ENCODE peak calls at places on chromosome 10, in nine cellular contexts. One of them, this sample, is unnamed.

GRCh38 chr10:132907901-132908620 is 34.3 kb downstream of the CFAP46 start:
- DNase-seq in esophagus squamous epithelium: no peak
- DNase-seq in fibroblast of the aortic adventitia: no peak
- DNase-seq in gastrocnemius medialis: no peak
- DNase-seq in SK-N-SH: no peak
- DNase-seq in neuronal stem cell: no peak
- DNase-seq in small intestine: no peak
- DNase-seq in fibroblast of mammary gland: no peak
- DNase-seq in CD8-positive, alpha-beta T cell: no peak
- DNase-seq in this sample: no peak

GRCh38 chr10:63553031-63553430 is 31.8 kb downstream of the REEP3 start:
- DNase-seq in CD8-positive, alpha-beta T cell: no peak
- DNase-seq in fibroblast of the aortic adventitia: peak
- DNase-seq in small intestine: no peak
- DNase-seq in SK-N-SH: no peak
- DNase-seq in gastrocnemius medialis: no peak
- DNase-seq in fibroblast of mammary gland: peak
- DNase-seq in neuronal stem cell: no peak
- DNase-seq in esophagus squamous epithelium: no peak
- DNase-seq in this sample: no peak

GRCh38 chr10:27153325-27153724 is 859 bp downstream of the YME1L1 start:
- DNase-seq in small intestine: no peak
- DNase-seq in neuronal stem cell: no peak
- DNase-seq in gastrocnemius medialis: no peak
- DNase-seq in fibroblast of the aortic adventitia: peak
- DNase-seq in SK-N-SH: no peak
- DNase-seq in esophagus squamous epithelium: no peak
- DNase-seq in fibroblast of mammary gland: no peak
- DNase-seq in CD8-positive, alpha-beta T cell: no peak
- DNase-seq in this sample: no peak

GRCh38 chr10:91472911-91473310 is 62.8 kb downstream of the HECTD2 start:
- DNase-seq in SK-N-SH: no peak
- DNase-seq in esophagus squamous epithelium: no peak
- DNase-seq in small intestine: no peak
- DNase-seq in CD8-positive, alpha-beta T cell: no peak
- DNase-seq in fibroblast of the aortic adventitia: no peak
- DNase-seq in neuronal stem cell: no peak
- DNase-seq in gastrocnemius medialis: no peak
- DNase-seq in fibroblast of mammary gland: no peak
- DNase-seq in this sample: no peak

GRCh38 chr10:24269476-24269875 is 60.5 kb downstream of the KIAA1217 start:
- DNase-seq in fibroblast of mammary gland: no peak
- DNase-seq in esophagus squamous epithelium: no peak
- DNase-seq in fibroblast of the aortic adventitia: no peak
- DNase-seq in CD8-positive, alpha-beta T cell: no peak
- DNase-seq in SK-N-SH: no peak
- DNase-seq in neuronal stem cell: no peak
- DNase-seq in small intestine: no peak
- DNase-seq in gastrocnemius medialis: no peak
- DNase-seq in this sample: no peak

GRCh38 chr10:3766046-3766761 is 18.8 kb downstream of the KLF6 start:
- DNase-seq in gastrocnemius medialis: no peak
- DNase-seq in neuronal stem cell: no peak
- DNase-seq in fibroblast of the aortic adventitia: no peak
- DNase-seq in SK-N-SH: no peak
- DNase-seq in small intestine: no peak
- DNase-seq in esophagus squamous epithelium: no peak
- DNase-seq in CD8-positive, alpha-beta T cell: no peak
- DNase-seq in fibroblast of mammary gland: no peak
- DNase-seq in this sample: no peak

GRCh38 chr10:72267819-72268404 is 5.8 kb upstream of the DDIT4 start:
- DNase-seq in fibroblast of the aortic adventitia: no peak
- DNase-seq in neuronal stem cell: no peak
- DNase-seq in SK-N-SH: no peak
- DNase-seq in gastrocnemius medialis: no peak
- DNase-seq in fibroblast of mammary gland: no peak
- DNase-seq in CD8-positive, alpha-beta T cell: no peak
- DNase-seq in esophagus squamous epithelium: no peak
- DNase-seq in small intestine: no peak
- DNase-seq in this sample: no peak

GRCh38 chr10:1050145-1050544 is 1.2 kb upstream of the IDI1 start:
- DNase-seq in neuronal stem cell: no peak
- DNase-seq in gastrocnemius medialis: no peak
- DNase-seq in SK-N-SH: no peak
- DNase-seq in esophagus squamous epithelium: no peak
- DNase-seq in small intestine: peak
- DNase-seq in fibroblast of mammary gland: no peak
- DNase-seq in fibroblast of the aortic adventitia: peak
- DNase-seq in CD8-positive, alpha-beta T cell: no peak
- DNase-seq in this sample: peak

GRCh38 chr10:24208661-24209420 is at the start of gene KIAA1217:
- DNase-seq in SK-N-SH: peak
- DNase-seq in small intestine: peak
- DNase-seq in gastrocnemius medialis: peak
- DNase-seq in CD8-positive, alpha-beta T cell: no peak
- DNase-seq in fibroblast of mammary gland: peak
- DNase-seq in esophagus squamous epithelium: no peak
- DNase-seq in fibroblast of the aortic adventitia: peak
- DNase-seq in neuronal stem cell: peak
- DNase-seq in this sample: peak

GRCh38 chr10:114002422-114002821 is 41.2 kb upstream of the ADRB1 start:
- DNase-seq in CD8-positive, alpha-beta T cell: no peak
- DNase-seq in neuronal stem cell: no peak
- DNase-seq in esophagus squamous epithelium: no peak
- DNase-seq in gastrocnemius medialis: no peak
- DNase-seq in fibroblast of mammary gland: no peak
- DNase-seq in SK-N-SH: peak
- DNase-seq in small intestine: no peak
- DNase-seq in fibroblast of the aortic adventitia: no peak
- DNase-seq in this sample: no peak

GRCh38 chr10:100182281-100182680 is 3.5 kb downstream of the ERLIN1 start:
- DNase-seq in SK-N-SH: no peak
- DNase-seq in neuronal stem cell: no peak
- DNase-seq in fibroblast of the aortic adventitia: no peak
- DNase-seq in CD8-positive, alpha-beta T cell: no peak
- DNase-seq in small intestine: no peak
- DNase-seq in fibroblast of mammary gland: no peak
- DNase-seq in gastrocnemius medialis: no peak
- DNase-seq in esophagus squamous epithelium: no peak
- DNase-seq in this sample: no peak

GRCh38 chr10:43946445-43946844 is 297.8 kb upstream of the ZNF32 start:
- DNase-seq in fibroblast of the aortic adventitia: no peak
- DNase-seq in small intestine: no peak
- DNase-seq in neuronal stem cell: no peak
- DNase-seq in SK-N-SH: no peak
- DNase-seq in gastrocnemius medialis: no peak
- DNase-seq in esophagus squamous epithelium: no peak
- DNase-seq in fibroblast of mammary gland: no peak
- DNase-seq in CD8-positive, alpha-beta T cell: no peak
- DNase-seq in this sample: peak

GRCh38 chr10:119303886-119304285 is 96.5 kb downstream of the GRK5 start:
- DNase-seq in neuronal stem cell: no peak
- DNase-seq in fibroblast of mammary gland: no peak
- DNase-seq in CD8-positive, alpha-beta T cell: no peak
- DNase-seq in SK-N-SH: no peak
- DNase-seq in esophagus squamous epithelium: no peak
- DNase-seq in fibroblast of the aortic adventitia: no peak
- DNase-seq in gastrocnemius medialis: no peak
- DNase-seq in small intestine: peak
- DNase-seq in this sample: no peak

GRCh38 chr10:119304541-119304940 is 97.2 kb downstream of the GRK5 start:
- DNase-seq in esophagus squamous epithelium: no peak
- DNase-seq in small intestine: no peak
- DNase-seq in fibroblast of mammary gland: no peak
- DNase-seq in gastrocnemius medialis: no peak
- DNase-seq in CD8-positive, alpha-beta T cell: no peak
- DNase-seq in neuronal stem cell: no peak
- DNase-seq in SK-N-SH: no peak
- DNase-seq in fibroblast of the aortic adventitia: no peak
- DNase-seq in this sample: no peak

GRCh38 chr10:119306964-119307363 is 99.6 kb downstream of the GRK5 start:
- DNase-seq in neuronal stem cell: no peak
- DNase-seq in small intestine: no peak
- DNase-seq in CD8-positive, alpha-beta T cell: no peak
- DNase-seq in esophagus squamous epithelium: no peak
- DNase-seq in gastrocnemius medialis: no peak
- DNase-seq in SK-N-SH: no peak
- DNase-seq in fibroblast of mammary gland: peak
- DNase-seq in fibroblast of the aortic adventitia: no peak
- DNase-seq in this sample: no peak

GRCh38 chr10:119306514-119306951 is 99.2 kb downstream of the GRK5 start:
- DNase-seq in gastrocnemius medialis: no peak
- DNase-seq in neuronal stem cell: no peak
- DNase-seq in CD8-positive, alpha-beta T cell: peak
- DNase-seq in fibroblast of the aortic adventitia: no peak
- DNase-seq in small intestine: peak
- DNase-seq in esophagus squamous epithelium: peak
- DNase-seq in SK-N-SH: no peak
- DNase-seq in fibroblast of mammary gland: no peak
- DNase-seq in this sample: no peak

GRCh38 chr10:119305860-119306513 is 98.6 kb downstream of the GRK5 start:
- DNase-seq in fibroblast of mammary gland: peak
- DNase-seq in SK-N-SH: no peak
- DNase-seq in fibroblast of the aortic adventitia: peak
- DNase-seq in gastrocnemius medialis: peak
- DNase-seq in neuronal stem cell: no peak
- DNase-seq in CD8-positive, alpha-beta T cell: peak
- DNase-seq in small intestine: peak
- DNase-seq in esophagus squamous epithelium: peak
- DNase-seq in this sample: peak
- H3K4me3 ChIP-seq in fibroblast of mammary gland: no peak
- H3K4me3 ChIP-seq in SK-N-SH: no peak
- H3K4me3 ChIP-seq in fibroblast of the aortic adventitia: no peak
- H3K4me3 ChIP-seq in gastrocnemius medialis: no peak
- H3K4me3 ChIP-seq in neuronal stem cell: no peak
- H3K4me3 ChIP-seq in CD8-positive, alpha-beta T cell: peak
- H3K4me3 ChIP-seq in small intestine: no peak
- H3K4me3 ChIP-seq in esophagus squamous epithelium: no peak
- H3K4me3 ChIP-seq in this sample: no peak

DNA sequence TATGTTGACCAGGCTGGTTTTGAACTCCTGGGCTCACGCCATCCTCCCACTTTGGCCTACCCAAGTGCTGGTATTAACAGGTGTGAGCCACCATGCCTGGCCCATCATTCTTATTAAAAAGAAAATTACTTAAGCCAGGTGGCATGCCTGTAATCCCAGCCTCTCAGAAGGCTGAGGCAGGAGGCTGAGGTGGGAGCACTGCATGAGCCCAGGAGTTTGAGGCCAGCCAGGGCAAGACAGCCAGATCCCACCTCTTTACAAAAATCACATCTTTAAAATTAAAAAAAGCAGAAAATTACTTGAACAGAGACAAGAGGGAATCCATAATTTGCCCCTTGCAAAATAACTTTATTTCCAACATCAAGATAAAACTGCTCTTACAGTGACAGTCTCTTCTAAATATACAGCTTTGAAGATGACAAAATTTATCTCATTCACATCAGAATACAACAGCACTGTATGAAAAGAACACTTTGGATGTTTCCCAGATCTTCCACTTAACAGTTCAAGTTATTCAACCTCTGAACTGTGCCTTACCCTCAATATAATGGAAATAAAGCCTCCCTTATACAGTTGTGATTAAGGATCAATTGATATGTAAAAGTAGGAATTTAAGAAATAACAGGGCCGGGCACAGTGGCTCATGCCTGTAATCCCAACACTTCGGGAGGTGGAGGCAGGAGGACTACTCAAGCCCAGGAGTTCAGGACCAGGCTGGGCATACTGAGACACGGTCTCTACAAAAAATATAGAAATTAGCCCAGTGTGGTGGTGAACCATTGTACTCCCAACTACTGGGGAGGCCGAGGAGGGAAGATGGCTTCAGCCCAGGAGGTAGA is 10.3 kb downstream of the WAPL start:
- DNase-seq in neuronal stem cell: no peak
- DNase-seq in CD8-positive, alpha-beta T cell: no peak
- DNase-seq in small intestine: no peak
- DNase-seq in SK-N-SH: no peak
- DNase-seq in fibroblast of the aortic adventitia: no peak
- DNase-seq in fibroblast of mammary gland: no peak
- DNase-seq in gastrocnemius medialis: no peak
- DNase-seq in esophagus squamous epithelium: no peak
- DNase-seq in this sample: no peak
- H3K4me3 ChIP-seq in neuronal stem cell: no peak
- H3K4me3 ChIP-seq in CD8-positive, alpha-beta T cell: no peak
- H3K4me3 ChIP-seq in small intestine: no peak
- H3K4me3 ChIP-seq in SK-N-SH: no peak
- H3K4me3 ChIP-seq in fibroblast of the aortic adventitia: no peak
- H3K4me3 ChIP-seq in fibroblast of mammary gland: no peak
- H3K4me3 ChIP-seq in gastrocnemius medialis: no peak
- H3K4me3 ChIP-seq in esophagus squamous epithelium: no peak
- H3K4me3 ChIP-seq in this sample: no peak

DNA sequence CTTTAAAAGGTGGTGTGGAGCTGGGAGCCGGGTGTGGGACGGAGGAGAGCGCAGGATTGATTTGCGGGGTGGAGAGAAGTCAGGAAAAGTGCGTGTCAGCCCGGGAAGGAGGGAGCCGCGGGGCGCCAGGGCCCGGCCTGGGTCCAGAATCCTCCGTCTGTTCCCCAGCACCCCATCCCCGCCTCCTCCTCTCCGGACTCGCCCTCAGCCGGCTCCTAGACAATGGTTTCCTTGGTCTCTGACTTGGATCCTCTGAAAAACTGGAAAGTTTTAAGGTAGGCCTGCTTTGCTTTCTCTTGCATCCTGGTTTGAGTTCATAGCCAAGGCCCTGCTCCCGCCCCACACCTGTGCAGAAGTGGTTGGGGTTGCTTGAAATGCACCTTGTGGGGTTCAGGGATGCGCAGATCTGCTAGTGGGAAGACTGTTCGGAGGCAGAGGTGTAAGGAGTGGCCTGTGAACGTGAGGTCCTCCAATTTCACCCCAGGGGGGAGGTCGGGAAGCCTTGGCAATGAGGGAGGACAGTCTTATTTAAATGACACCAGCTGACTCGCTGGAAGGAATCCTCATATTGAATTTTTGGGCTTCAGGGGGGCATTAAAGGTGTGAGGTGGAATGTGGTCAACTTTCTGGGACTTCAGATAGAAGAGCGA is 219.0 kb upstream of the CELF2 start:
- DNase-seq in SK-N-SH: no peak
- DNase-seq in gastrocnemius medialis: no peak
- DNase-seq in CD8-positive, alpha-beta T cell: no peak
- DNase-seq in esophagus squamous epithelium: no peak
- DNase-seq in fibroblast of the aortic adventitia: peak
- DNase-seq in small intestine: no peak
- DNase-seq in neuronal stem cell: no peak
- DNase-seq in fibroblast of mammary gland: no peak
- DNase-seq in this sample: no peak
- H3K4me3 ChIP-seq in SK-N-SH: no peak
- H3K4me3 ChIP-seq in gastrocnemius medialis: peak
- H3K4me3 ChIP-seq in CD8-positive, alpha-beta T cell: no peak
- H3K4me3 ChIP-seq in esophagus squamous epithelium: peak
- H3K4me3 ChIP-seq in fibroblast of the aortic adventitia: peak
- H3K4me3 ChIP-seq in small intestine: no peak
- H3K4me3 ChIP-seq in neuronal stem cell: no peak
- H3K4me3 ChIP-seq in fibroblast of mammary gland: no peak
- H3K4me3 ChIP-seq in this sample: no peak

DNA sequence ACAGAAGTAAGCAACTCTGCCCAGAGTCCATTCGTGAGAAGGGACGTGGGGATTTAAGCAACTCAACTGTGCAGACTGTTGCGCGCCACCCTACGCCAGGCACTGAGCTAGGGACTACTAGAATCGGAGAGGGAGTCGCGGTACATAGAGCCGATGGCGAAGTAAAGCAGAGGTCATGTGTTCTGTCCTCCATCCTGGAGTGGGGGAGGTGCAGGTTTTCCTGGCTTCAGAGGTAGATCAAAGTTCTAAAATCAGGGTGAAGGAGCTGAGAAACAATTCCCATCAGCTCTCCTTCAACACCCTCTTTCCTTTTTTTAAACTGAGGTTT is 23.2 kb downstream of the SLC35G1 start:
- DNase-seq in neuronal stem cell: no peak
- DNase-seq in SK-N-SH: no peak
- DNase-seq in small intestine: peak
- DNase-seq in fibroblast of mammary gland: no peak
- DNase-seq in fibroblast of the aortic adventitia: no peak
- DNase-seq in CD8-positive, alpha-beta T cell: no peak
- DNase-seq in gastrocnemius medialis: no peak
- DNase-seq in esophagus squamous epithelium: no peak
- DNase-seq in this sample: peak
- H3K4me3 ChIP-seq in neuronal stem cell: no peak
- H3K4me3 ChIP-seq in SK-N-SH: no peak
- H3K4me3 ChIP-seq in small intestine: no peak
- H3K4me3 ChIP-seq in fibroblast of mammary gland: no peak
- H3K4me3 ChIP-seq in fibroblast of the aortic adventitia: no peak
- H3K4me3 ChIP-seq in CD8-positive, alpha-beta T cell: no peak
- H3K4me3 ChIP-seq in gastrocnemius medialis: no peak
- H3K4me3 ChIP-seq in esophagus squamous epithelium: no peak
- H3K4me3 ChIP-seq in this sample: peak